ENCODE peak calls at places on chromosomes 3 and 15, in four cellular contexts. R, V, X and H are unnamed samples.

GRCh38 chr15:62068071-62068786 is 1.5 kb downstream of the C2CD4A start:
- DNase-seq in X (peak; percentile 58), V (peak; percentile 56), R (peak; percentile 30), H (peak; percentile 65)

GRCh38 chr3:111582114-111582461 is 13.1 kb downstream of the ZBED2 start:
- DNase-seq in V (peak; percentile 94), R (no peak), X (peak; percentile 90), H (no peak)

GRCh38 chr15:39455502-39455991 is 125.3 kb upstream of the THBS1 start:
- DNase-seq in V (no peak), X (peak; percentile 41), R (no peak), H (no peak)

GRCh38 chr3:155228636-155229035 is 64.8 kb downstream of the STRIT1 start:
- DNase-seq in V (no peak), R (no peak), X (no peak), H (no peak)

GRCh38 chr15:49225572-49226281 is 55.7 kb downstream of the GALK2 start:
- DNase-seq in V (peak; percentile 51), X (peak; percentile 73), R (peak; percentile 23), H (peak; percentile 86)

GRCh38 chr15:25170113-25170731 is 215.4 kb downstream of the SNRPN start:
- DNase-seq in X (no peak), V (no peak), R (no peak), H (peak; percentile 11)

GRCh38 chr3:143529018-143529478 is 319.2 kb downstream of the SLC9A9 start:
- DNase-seq in V (no peak), X (no peak), R (no peak), H (no peak)

GRCh38 chr15:36251450-36251849 is 328.0 kb upstream of the CDIN1 start:
- DNase-seq in V (no peak), X (no peak), R (no peak), H (no peak)

GRCh38 chr3:188649521-188649920 is 495.6 kb downstream of the LPP start:
- DNase-seq in R (no peak), V (no peak), X (no peak), H (no peak)

GRCh38 chr15:91872356-91873132 is 19.0 kb downstream of the SLCO3A1 start:
- DNase-seq in X (no peak), R (no peak), V (no peak), H (no peak)

GRCh38 chr3:101128786-101129185 is 135.6 kb upstream of the ABI3BP start:
- DNase-seq in V (no peak), R (no peak), X (no peak), H (no peak)

GRCh38 chr3:184737641-184738518 is 26.0 kb upstream of the MAGEF1 start:
- DNase-seq in X (peak; percentile 76), R (no peak), V (peak; percentile 75), H (no peak)

GRCh38 chr3:184738982-184739381 is 27.1 kb upstream of the MAGEF1 start:
- DNase-seq in R (no peak), V (no peak), X (no peak), H (no peak)

GRCh38 chr3:184739594-184740505 is 28.0 kb upstream of the MAGEF1 start:
- DNase-seq in X (no peak), R (no peak), V (no peak), H (no peak)

GRCh38 chr3:184737063-184737462 is 25.2 kb upstream of the MAGEF1 start:
- DNase-seq in X (no peak), R (no peak), V (peak; percentile 40), H (no peak)

DNA sequence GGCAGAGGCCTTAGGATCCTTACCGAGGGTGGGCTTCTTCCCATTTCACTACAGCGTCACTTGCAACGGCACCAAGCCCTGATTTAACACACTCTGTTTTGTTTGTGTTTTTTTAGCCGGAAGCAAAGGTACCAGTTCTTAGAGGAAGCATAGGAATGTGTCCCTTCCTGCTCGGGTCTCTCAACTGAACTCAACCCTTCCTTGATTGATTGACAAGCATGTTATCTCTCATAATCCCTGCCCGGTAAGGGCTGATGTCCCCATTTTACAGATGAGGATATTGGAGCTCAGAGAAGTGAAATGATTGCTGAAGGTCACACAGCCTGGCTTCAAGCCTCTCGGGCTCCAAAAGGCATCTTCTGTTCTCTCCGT is 26.6 kb upstream of the MAGEF1 start:
- DNase-seq in V (peak; percentile 41), X (no peak), R (no peak), H (no peak)
- H3K14ac ChIP-seq in V (no peak overlapping the region), X (no peak overlapping the region), R (no peak overlapping the region), H (no peak overlapping the region)

GRCh38 chr3:17845026-17845425 is 102.6 kb upstream of the TBC1D5 start:
- DNase-seq in V (no peak), R (no peak), X (no peak), H (no peak)
- H3K14ac ChIP-seq in V (no peak overlapping the region), R (no peak overlapping the region), X (no peak overlapping the region), H (no peak overlapping the region)

DNA sequence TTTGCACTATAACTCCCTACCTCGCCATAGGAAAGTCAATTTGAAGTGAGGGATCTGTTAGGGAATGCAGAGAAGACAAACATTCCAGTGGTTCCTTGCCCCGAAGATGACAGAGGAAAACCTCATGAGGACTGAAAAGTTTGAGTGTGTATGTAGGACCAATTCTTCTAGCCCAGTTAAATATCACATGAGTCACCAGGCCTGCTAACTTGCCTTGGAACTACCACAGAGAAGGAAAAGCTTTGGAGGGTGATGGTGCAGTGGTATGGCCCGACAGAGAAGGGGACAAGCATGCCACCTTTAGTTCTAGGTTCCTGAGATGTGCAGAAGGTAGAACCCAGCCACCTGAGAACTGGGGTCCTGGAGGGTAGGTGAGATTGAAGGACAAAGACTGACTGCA is 2.6 kb upstream of the UPK1B start:
- DNase-seq in X (no peak), R (no peak), V (no peak), H (no peak)
- H3K14ac ChIP-seq in X (no peak overlapping the region), R (peak overlapping the region; percentile 85), V (no peak overlapping the region), H (no peak overlapping the region)

DNA sequence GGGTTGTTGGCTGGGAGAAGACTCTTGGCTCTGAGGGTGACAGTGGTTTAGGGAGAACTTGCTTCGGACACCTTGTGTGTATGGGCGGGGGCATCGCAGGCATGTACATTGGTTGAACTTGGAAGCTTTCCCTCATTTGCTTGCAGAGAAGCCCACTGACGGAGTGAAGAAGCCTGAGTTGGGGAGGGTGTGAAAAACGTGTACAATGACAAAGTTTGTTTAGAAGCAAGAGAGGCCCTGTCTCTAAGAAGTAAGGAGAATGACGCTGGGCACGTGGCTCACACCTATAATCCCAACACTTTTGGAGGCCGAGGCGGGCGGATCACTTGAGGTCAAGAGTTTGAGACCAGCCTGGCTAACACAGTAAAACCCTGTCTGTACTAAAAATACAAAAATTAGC is 13.7 kb downstream of the LIMD1 start:
- DNase-seq in X (no peak), R (no peak), V (no peak), H (no peak)
- H3K14ac ChIP-seq in X (peak overlapping the region; percentile 13), R (no peak overlapping the region), V (no peak overlapping the region), H (no peak overlapping the region)

DNA sequence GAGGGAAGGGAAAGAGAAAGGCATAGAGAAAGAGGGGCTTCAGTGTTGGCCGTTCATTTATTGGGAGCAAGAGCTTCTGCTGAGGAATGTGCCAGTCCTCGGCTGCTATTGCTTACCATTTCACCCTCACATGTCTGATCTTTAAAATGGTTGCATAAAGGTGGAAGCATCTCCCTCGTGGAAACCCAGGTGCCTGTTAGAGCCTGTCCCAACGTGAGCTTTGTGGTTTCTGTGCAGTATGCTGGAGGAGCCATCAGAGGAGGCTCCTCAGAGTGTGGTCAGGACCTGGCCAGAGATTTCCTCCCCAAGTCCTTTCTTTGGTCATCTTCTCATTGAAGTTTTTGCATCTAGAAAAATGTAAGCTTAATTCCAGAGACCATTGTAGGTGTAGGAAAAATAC is 34.4 kb downstream of the PSMD6 start:
- DNase-seq in X (no peak), R (no peak), V (no peak), H (no peak)
- H3K14ac ChIP-seq in X (no peak overlapping the region), R (no peak overlapping the region), V (no peak overlapping the region), H (no peak overlapping the region)

GRCh38 chr15:65044724-65045481 is at the start of gene SLC51B:
- DNase-seq in X (peak; percentile 84), V (peak; percentile 13), R (no peak), H (no peak)
- H3K14ac ChIP-seq in X (no peak within 1 kb of the TSS), V (no peak within 1 kb of the TSS), R (no peak within 1 kb of the TSS), H (no peak within 1 kb of the TSS)

GRCh38 chr3:129539201-129539600 is 3.8 kb upstream of the H1-8 start:
- DNase-seq in R (no peak), X (no peak), V (no peak), H (no peak)

GRCh38 chr3:129543999-129544398 is 1.0 kb downstream of the H1-8 start:
- DNase-seq in V (no peak), R (no peak), X (no peak), H (no peak)

GRCh38 chr3:129543156-129543790 is at the start of gene H1-8:
- DNase-seq in V (no peak), X (no peak), R (no peak), H (no peak)

GRCh38 chr3:129540776-129541516 is 2.0 kb upstream of the H1-8 start:
- DNase-seq in X (no peak), R (no peak), V (no peak), H (no peak)

GRCh38 chr3:129542747-129543146 is 228 bp upstream of the H1-8 start:
- DNase-seq in X (no peak), V (no peak), R (no peak), H (no peak)
- H3K14ac ChIP-seq in X (no peak overlapping the region), V (no peak overlapping the region), R (peak overlapping the region; percentile 76), H (no peak overlapping the region)